ENCODE peak calls at places on chromosomes 7 and 10, in four cellular contexts. A, V, U and X are unnamed samples.

GRCh38 chr7:100119701-100120517 is 475 bp downstream of the CNPY4 start:
- DNase-seq in U (peak), A (no peak), V (no peak), X (peak)

GRCh38 chr7:157266272-157266671 is 70.5 kb upstream of the DNAJB6 start:
- DNase-seq in A (no peak), U (no peak), V (no peak), X (no peak)

GRCh38 chr10:114242235-114242634 is 3.2 kb downstream of the VWA2 start:
- DNase-seq in U (no peak), A (no peak), V (no peak), X (no peak)

GRCh38 chr7:48575516-48575915 is 348.8 kb upstream of the CDC14C start:
- DNase-seq in A (no peak), V (no peak), U (no peak), X (no peak)

GRCh38 chr10:113576853-113577252 is 24.0 kb downstream of the HABP2 start:
- DNase-seq in V (peak), U (no peak), A (no peak), X (no peak)

GRCh38 chr10:99560277-99561126 is 27.8 kb downstream of the NKX2-3 start:
- DNase-seq in A (no peak), U (no peak), V (peak), X (no peak)

GRCh38 chr7:131122394-131122793 is 205.3 kb upstream of the MKLN1 start:
- DNase-seq in A (no peak), U (no peak), V (no peak), X (no peak)

GRCh38 chr7:22628112-22628511 is 98.9 kb upstream of the IL6 start:
- DNase-seq in V (no peak), A (no peak), U (no peak), X (no peak)

GRCh38 chr7:11077816-11078215 is 104.1 kb downstream of the PHF14 start:
- DNase-seq in A (no peak), V (no peak), U (no peak), X (no peak)

GRCh38 chr7:82631998-82632397 is 188.4 kb upstream of the CACNA2D1 start:
- DNase-seq in U (no peak), V (no peak), A (no peak), X (no peak)

GRCh38 chr10:72688208-72688651 is 3.7 kb upstream of the MCU start:
- DNase-seq in U (no peak), V (no peak), A (no peak), X (no peak)

GRCh38 chr10:60299961-60300883 is 89.5 kb downstream of the ANK3 start:
- DNase-seq in U (no peak), A (no peak), V (peak), X (no peak)

GRCh38 chr7:140525741-140526140 is 46.4 kb upstream of the MKRN1 start:
- DNase-seq in U (no peak), A (no peak), V (no peak), X (no peak)

GRCh38 chr10:55793024-55793423 is 568.0 kb downstream of the ZWINT start:
- DNase-seq in V (no peak), U (no peak), A (no peak), X (no peak)

GRCh38 chr10:36173364-36173763 is 531.3 kb upstream of the FZD8 start:
- DNase-seq in A (no peak), V (no peak), U (no peak), X (no peak)

GRCh38 chr7:73621168-73622063 is 2.9 kb downstream of the MLXIPL start:
- DNase-seq in V (no peak), U (no peak), A (no peak), X (no peak)

GRCh38 chr10:11874568-11875182 is 51.5 kb downstream of the PROSER2 start:
- DNase-seq in U (no peak), V (peak), A (no peak), X (peak)

GRCh38 chr7:18846765-18847215 is 270.6 kb downstream of the TWIST1 start:
- DNase-seq in U (no peak), A (no peak), V (no peak), X (no peak)

GRCh38 chr10:131503992-131504391 is 192.5 kb upstream of the TCERG1L start:
- DNase-seq in U (no peak), V (no peak), A (no peak), X (no peak)

GRCh38 chr7:100342761-100343160 is 15.2 kb upstream of the PILRB start:
- DNase-seq in V (no peak), U (no peak), A (no peak), X (no peak)

DNA sequence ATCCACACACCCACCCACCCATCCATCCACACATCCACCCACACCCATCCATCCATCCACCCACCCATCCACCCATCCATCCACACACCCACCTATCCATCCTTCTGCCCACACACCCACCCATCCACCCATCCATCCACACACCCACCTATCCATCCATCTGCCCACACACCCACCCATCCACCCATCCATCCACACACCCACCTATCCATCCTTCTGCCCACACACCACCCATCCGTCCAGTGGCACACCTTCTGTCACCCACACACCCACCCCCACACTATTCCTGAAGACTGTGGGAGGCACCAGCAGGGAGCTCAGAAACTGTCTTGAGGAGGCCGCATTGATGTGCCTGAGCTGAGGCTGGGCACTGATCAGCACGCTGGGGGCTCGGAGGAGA is 9.1 kb downstream of the TECPR1 start:
- DNase-seq in V (no peak), A (no peak), U (no peak), X (no peak)
- H3K27ac ChIP-seq in V (no peak), A (no peak), U (no peak), X (no peak)

GRCh38 chr10:13908475-13908874 is 321.7 kb downstream of the PRPF18 start:
- DNase-seq in A (no peak), V (no peak), U (no peak), X (no peak)
- H3K27ac ChIP-seq in A (no peak), V (no peak), U (no peak), X (no peak)

GRCh38 chr7:30709549-30709948 is 27.3 kb upstream of the CRHR2 start:
- DNase-seq in U (no peak), A (no peak), V (no peak), X (peak)
- H3K27ac ChIP-seq in U (peak), A (no peak), V (no peak), X (no peak)

GRCh38 chr10:29555091-29555745 is 79.6 kb downstream of the SVIL start:
- DNase-seq in U (no peak), V (no peak), A (no peak), X (no peak)

GRCh38 chr10:29554660-29555059 is 80.1 kb downstream of the SVIL start:
- DNase-seq in A (no peak), V (no peak), U (no peak), X (no peak)

GRCh38 chr10:29557665-29558064 is 77.1 kb downstream of the SVIL start:
- DNase-seq in U (no peak), V (no peak), A (no peak), X (no peak)

GRCh38 chr10:29555746-29556481 is 78.9 kb downstream of the SVIL start:
- DNase-seq in U (no peak), A (no peak), V (no peak), X (no peak)

DNA sequence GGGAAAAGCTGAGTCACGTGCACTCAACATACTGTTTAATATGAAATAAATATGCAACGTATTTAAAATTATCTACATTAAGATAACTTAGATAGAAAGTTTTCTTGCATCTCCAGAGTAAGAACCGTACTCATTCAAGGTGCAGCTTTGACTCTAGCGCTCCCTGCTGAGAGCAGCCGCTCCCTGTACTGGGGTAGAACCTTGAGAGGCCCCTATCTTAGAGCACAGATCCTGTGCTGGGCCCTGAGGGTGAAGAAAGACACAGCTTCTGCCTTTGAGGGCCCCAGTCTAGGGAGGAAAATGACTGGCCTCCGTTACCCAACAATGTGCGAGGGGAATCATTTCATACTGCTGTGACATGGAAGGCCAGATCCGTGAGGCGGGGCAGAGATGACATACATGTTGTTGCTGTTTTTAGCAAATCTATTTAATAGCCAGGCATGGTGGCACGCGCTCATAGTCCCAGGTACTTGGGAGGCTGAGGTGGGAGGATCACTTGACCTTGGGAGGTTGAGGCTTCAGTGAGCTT is 81.0 kb downstream of the SVIL start:
- DNase-seq in U (no peak), A (no peak), V (no peak), X (no peak)
- H3K27ac ChIP-seq in U (peak), A (no peak), V (no peak), X (peak)

GRCh38 chr7:15439853-15440252 is 122.0 kb downstream of the AGMO start:
- DNase-seq in A (no peak), V (no peak), U (no peak), X (no peak)
- H3K27ac ChIP-seq in A (no peak), V (no peak), U (no peak), X (no peak)

DNA sequence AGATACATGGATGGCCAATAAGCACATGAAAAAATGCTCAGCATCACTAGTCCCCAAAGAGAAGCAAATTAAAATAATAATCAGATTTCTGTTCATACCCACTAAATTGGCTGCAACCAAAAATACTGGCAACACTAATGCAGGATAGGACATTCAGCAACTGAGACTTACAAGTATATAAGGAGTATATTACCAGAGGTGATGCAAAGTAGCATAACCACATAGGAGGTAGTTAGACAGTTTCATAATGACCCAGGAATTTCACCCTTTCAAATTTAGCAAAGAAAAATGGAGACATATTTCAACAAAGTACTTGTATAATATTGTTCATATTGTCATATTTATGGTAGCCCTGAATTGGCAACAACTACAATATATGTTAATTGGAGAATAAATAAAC is 727.8 kb downstream of the GRID1 start:
- DNase-seq in V (no peak), U (no peak), A (no peak), X (no peak)
- H3K27ac ChIP-seq in V (no peak), U (no peak), A (no peak), X (no peak)

DNA sequence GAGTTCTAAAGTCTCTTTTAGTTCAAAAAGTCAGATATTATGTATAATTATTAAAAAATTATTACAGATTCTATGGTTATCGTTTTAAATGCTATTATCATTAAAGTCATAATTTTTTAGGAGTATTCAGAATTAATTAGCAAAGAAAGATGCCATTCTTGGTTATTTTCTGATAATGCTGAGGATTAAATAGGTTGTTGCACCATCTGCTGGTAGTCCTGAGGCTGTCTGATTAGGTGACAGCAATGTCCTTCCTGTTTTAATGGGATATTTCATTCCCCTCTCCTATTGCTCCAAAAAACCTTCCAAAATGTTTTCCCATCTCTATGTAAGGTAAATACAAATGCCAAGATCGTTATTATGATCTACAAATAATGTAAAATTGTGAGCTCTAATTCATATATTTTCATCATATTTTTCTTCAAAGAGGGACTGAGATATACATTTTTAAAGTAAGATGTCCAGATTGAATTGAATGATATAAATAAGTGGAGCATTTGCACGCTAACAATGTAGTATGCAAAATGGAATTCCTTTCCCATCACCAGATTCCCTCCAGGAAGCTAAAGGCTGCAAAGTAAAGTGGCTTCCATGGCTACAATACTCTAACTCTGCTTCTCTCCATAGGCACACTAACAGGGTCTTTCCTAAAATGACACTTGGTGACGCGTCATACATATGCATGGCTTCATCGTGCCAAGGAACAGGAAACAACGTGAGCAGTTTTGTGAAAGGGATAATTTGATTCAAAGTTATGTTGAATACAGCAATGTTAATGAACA is 58.8 kb upstream of the AKR1E2 start:
- DNase-seq in U (no peak), V (peak), A (no peak), X (no peak)
- H3K27ac ChIP-seq in U (peak), V (no peak), A (peak), X (no peak)

GRCh38 chr7:8590225-8590624 is 156.8 kb downstream of the NXPH1 start:
- DNase-seq in V (no peak), U (no peak), A (no peak), X (no peak)
- H3K27ac ChIP-seq in V (no peak), U (no peak), A (no peak), X (no peak)